ENCODE peak calls at places on chromosome 20, in seven cellular contexts. U is tibial nerve, D is transverse colon, J is GM12878, C is H1, X is suprapubic skin, T is ovary. O is an unnamed sample.

GRCh38 chr20:50987493-50988210 is 29.0 kb downstream of the MOCS3 start:
- DNase-seq in U (peak), D (peak), J (peak), C (no peak), X (no peak), T (peak), O (peak)

GRCh38 chr20:20024942-20025341 is 7.8 kb downstream of the NAA20 start:
- DNase-seq in U (no peak), D (no peak), J (no peak), C (no peak), X (no peak), T (no peak), O (no peak)

GRCh38 chr20:47506850-47507249 is 5.2 kb downstream of the NCOA3 start:
- DNase-seq in U (no peak), D (no peak), J (no peak), C (no peak), X (no peak), T (no peak), O (no peak)

GRCh38 chr20:59723607-59724456 is 119.5 kb downstream of the PHACTR3 start:
- DNase-seq in U (no peak), D (no peak), J (no peak), C (no peak), X (no peak), T (no peak), O (no peak)

GRCh38 chr20:61760321-61761112 is 305.2 kb downstream of the TAF4 start:
- DNase-seq in U (no peak), D (no peak), J (no peak), C (no peak), X (peak), T (no peak), O (no peak)

GRCh38 chr20:51272392-51272791 is 249.5 kb upstream of the KCNG1 start:
- DNase-seq in U (no peak), D (no peak), J (no peak), C (no peak), X (no peak), T (no peak), O (no peak)

GRCh38 chr20:51318058-51318960 is 224.2 kb downstream of the NFATC2 start:
- DNase-seq in U (no peak), D (peak), J (no peak), C (peak), X (no peak), T (no peak), O (peak)

GRCh38 chr20:41406307-41406706 is 39.7 kb upstream of the EMILIN3 start:
- DNase-seq in U (no peak), D (no peak), J (no peak), C (no peak), X (no peak), T (no peak), O (no peak)

GRCh38 chr20:39112196-39112743 is 150.1 kb downstream of the DHX35 start:
- DNase-seq in U (no peak), D (peak), J (no peak), C (peak), X (no peak), T (no peak), O (peak)

GRCh38 chr20:9051508-9051907 is 17.4 kb upstream of the PLCB4 start:
- DNase-seq in U (no peak), D (no peak), J (no peak), C (no peak), X (no peak), T (no peak), O (no peak)

GRCh38 chr20:49656304-49656703 is 57.4 kb downstream of the B4GALT5 start:
- DNase-seq in U (no peak), D (no peak), J (no peak), C (no peak), X (no peak), T (no peak), O (no peak)

GRCh38 chr20:60862601-60863000 is 389.5 kb upstream of the CDH4 start:
- DNase-seq in U (no peak), D (no peak), J (no peak), C (no peak), X (no peak), T (no peak), O (no peak)

GRCh38 chr20:10857362-10858070 is 183.7 kb upstream of the JAG1 start:
- DNase-seq in U (peak), D (peak), J (no peak), C (no peak), X (no peak), T (no peak), O (peak)

GRCh38 chr20:58717278-58718091 is 24.9 kb downstream of the NPEPL1 start:
- DNase-seq in U (no peak), D (peak), J (no peak), C (no peak), X (no peak), T (no peak), O (peak)

GRCh38 chr20:31485450-31486339 is 10.6 kb downstream of the REM1 start:
- DNase-seq in U (peak), D (peak), J (no peak), C (no peak), X (no peak), T (peak), O (no peak)

GRCh38 chr20:17518339-17519052 is 12.7 kb downstream of the BFSP1 start:
- DNase-seq in U (peak), D (no peak), J (no peak), C (no peak), X (no peak), T (peak), O (no peak)

GRCh38 chr20:34065260-34065659 is 46.8 kb downstream of the EIF2S2 start:
- DNase-seq in U (no peak), D (no peak), J (no peak), C (no peak), X (no peak), T (peak), O (no peak)

DNA sequence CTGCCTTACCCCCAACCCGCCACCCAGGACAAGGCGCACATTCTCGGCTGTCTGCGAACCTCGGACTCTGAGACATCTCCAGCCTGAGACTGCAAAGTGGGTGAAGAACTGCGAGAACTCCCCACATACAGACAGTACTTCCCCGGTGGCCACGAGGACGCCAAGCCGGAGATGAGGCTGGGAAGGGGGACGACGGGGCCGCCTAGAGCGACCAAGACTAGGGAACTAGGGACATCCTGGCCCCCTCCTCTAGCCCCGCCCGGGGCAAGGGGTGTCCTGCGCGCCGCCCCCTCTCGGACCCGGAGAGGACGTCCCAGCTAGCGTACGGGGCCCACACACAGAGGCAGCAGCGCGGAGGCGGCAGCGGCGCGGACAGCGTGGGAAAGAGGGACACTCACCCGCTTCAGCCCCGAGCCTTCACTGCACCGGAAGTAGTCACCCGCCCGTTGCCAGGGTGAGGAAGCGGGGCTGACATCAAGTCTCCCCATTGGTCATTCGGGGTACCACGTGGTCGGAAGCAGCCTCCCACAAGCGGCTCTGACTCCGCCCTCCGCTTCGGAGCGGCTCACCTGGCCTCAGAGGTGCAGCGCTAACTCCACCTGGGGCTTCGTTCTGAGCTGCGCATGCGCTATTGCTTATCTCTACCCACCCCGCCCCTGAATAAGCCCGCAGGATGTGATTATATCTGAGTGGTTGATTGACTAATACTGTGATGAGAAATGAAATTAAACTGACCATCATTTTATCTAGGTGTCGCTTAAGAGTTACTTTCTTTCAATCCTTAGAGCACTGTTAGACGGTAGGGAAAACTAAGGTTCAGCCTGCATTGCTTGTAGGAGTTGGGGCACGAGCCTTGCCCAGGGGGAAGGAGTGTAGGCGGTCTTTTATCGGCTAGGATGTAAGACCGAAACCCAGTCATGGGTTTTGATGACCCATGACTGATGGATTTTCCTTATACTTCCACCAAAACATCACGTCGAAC is at the start of gene TASP1:
- DNase-seq in U (peak), D (peak), J (peak), C (peak), X (peak), T (peak), O (peak)
- TF ChIP-seq POLR2A in U (peak), D (peak), J (peak), C (no peak), X (no peak), T (peak), O (no peak)

GRCh38 chr20:1061484-1062221 is 56.7 kb upstream of the PSMF1 start:
- DNase-seq in U (no peak), D (no peak), J (no peak), C (no peak), X (no peak), T (no peak), O (no peak)
- TF ChIP-seq EP300 in U (no peak), D (no peak), J (no peak), C (no peak), X (no peak), T (no peak), O (no peak)

DNA sequence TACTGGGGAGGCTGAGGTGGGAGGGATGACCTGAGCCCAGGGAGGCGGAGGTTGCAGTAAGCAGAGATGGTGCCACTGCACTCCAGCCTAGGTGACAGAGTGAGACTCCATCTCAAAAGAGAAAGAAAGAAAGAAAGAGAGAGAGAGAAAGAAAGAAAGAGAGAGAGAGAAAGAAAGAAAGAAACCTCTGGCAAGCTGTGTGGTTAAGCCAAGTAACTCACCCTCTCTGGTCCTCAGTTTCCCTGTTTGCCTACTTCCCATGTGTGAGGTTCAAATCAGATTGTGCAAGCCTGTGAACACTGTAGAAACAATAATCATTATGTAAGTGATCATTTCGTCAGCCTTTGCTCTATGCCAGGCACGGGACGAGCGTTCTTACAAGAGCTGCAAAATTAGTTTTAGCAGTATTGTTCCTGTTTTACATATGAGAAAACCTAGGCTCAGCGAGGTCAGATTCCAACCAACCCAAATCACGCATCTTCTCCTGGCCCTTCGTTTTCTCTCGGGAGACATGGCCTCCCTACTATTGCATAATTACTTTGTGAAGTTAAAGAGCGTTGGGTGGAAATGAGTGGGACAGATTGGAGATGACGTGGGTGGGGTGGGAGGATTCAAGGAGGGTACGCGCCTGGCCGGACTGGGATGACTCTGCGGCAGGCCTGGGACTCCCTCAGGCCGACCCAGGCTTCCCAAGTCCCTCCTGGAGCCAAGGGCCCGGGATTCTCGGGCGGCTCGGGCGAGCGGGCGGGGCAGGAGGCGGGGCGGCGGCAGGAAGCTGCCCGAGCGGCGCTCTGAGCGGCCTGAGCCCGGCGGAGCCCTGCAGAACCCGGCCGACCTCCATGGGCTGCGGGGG is at the start of gene SNX21:
- DNase-seq in U (peak), D (peak), J (no peak), C (no peak), X (peak), T (peak), O (peak)
- TF ChIP-seq POLR2A in U (no peak), D (no peak), J (no peak), C (no peak), X (no peak), T (no peak), O (no peak)

GRCh38 chr20:8019178-8019997 is at the start of gene TMX4:
- DNase-seq in U (peak), D (peak), J (peak), C (peak), X (peak), T (peak), O (peak)
- TF ChIP-seq EP300 in U (no peak), D (peak), J (peak), C (no peak), X (no peak), T (no peak), O (no peak)

GRCh38 chr20:62775206-62775605 is 21.1 kb upstream of the MRGBP start:
- DNase-seq in U (no peak), D (no peak), J (no peak), C (no peak), X (no peak), T (no peak), O (no peak)

GRCh38 chr20:62777528-62777830 is 18.8 kb upstream of the MRGBP start:
- DNase-seq in U (no peak), D (no peak), J (no peak), C (no peak), X (no peak), T (no peak), O (no peak)

GRCh38 chr20:62776035-62776691 is 20.1 kb upstream of the MRGBP start:
- DNase-seq in U (no peak), D (no peak), J (no peak), C (no peak), X (no peak), T (no peak), O (no peak)

GRCh38 chr20:62778058-62778457 is 18.2 kb upstream of the MRGBP start:
- DNase-seq in U (no peak), D (no peak), J (no peak), C (no peak), X (no peak), T (no peak), O (no peak)

DNA sequence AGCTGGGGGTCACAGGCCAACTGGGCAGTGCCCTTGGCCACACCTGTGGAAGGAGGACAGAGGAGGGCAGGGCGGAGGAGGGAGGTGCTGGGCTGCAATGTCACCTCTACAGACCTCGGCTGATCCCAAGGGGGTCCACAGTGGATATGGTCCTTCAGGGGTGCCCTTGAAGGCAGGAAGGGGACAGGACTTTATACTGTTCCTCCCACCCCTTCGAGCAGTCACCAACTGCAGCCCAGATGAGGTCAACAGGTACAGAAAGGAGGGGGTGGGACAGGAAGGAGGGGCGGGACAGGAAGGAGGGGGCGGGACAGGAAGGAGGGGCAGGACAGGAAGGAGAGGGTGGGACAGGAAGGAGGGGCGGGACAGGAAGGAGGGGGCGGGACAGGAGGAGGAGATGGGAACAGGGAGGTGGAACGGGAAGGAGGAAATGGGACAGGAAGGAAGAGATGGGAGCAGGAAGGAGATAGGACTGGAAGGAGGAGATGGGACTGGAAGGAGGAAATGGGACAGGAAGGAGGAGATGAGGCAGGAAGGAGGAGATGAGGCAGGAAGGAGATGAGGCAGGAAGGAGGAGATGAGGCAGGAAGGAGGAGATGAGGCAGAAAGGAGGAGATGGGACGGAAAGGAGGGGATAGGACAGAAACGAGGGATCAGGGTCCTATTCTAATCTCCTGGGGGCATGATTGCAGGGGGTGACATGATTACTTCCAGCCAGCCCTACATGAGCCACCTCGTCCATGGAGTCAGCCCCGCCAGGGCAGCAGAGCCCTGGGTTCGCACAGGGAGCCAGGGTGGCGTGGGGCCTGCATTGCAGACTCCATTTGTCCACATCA is 19.4 kb upstream of the MRGBP start:
- DNase-seq in U (no peak), D (peak), J (peak), C (no peak), X (no peak), T (no peak), O (no peak)
- TF ChIP-seq POLR2A in U (no peak), D (no peak), J (peak), C (no peak), X (no peak), T (no peak), O (no peak)